ENCODE peak calls at places on chromosome 19, in nine cellular contexts. L is tibial artery, Z is nephron progenitor cell, U is neural progenitor cell, D is coronary artery, H is Caco-2, W is AG09309, Y is RWPE2, A is fibroblast of mammary gland. B is an unnamed sample.

GRCh38 chr19:6424190-6424938 is at the start of gene KHSRP:
- DNase-seq in A (no peak), H (peak; percentile 36), U (peak; percentile 67), Z (peak; percentile 44), D (no peak), W (no peak), Y (no peak), L (no peak), B (no peak)

GRCh38 chr19:44807652-44808462 is 1.0 kb upstream of the BCAM start:
- DNase-seq in W (no peak), U (peak; percentile 87), H (peak; percentile 98), Z (peak; percentile 74), A (peak; percentile 43), Y (peak; percentile 82), L (no peak), D (no peak), B (peak; percentile 50)

GRCh38 chr19:38433268-38433733 is at the start of gene RYR1:
- DNase-seq in Y (no peak), U (peak; percentile 95), Z (peak; percentile 88), D (no peak), A (peak; percentile 9), L (peak; percentile 71), W (no peak), H (peak; percentile 27), B (peak; percentile 11)

GRCh38 chr19:34479396-34479795 is 2.2 kb upstream of the WTIP start:
- DNase-seq in Y (no peak), Z (no peak), L (no peak), D (no peak), W (no peak), U (no peak), A (no peak), H (no peak), B (no peak)

GRCh38 chr19:55703790-55704215 is 28.8 kb downstream of the EPN1 start:
- DNase-seq in W (no peak), Y (no peak), U (peak; percentile 15), H (peak; percentile 51), Z (no peak), A (peak; percentile 45), D (no peak), L (no peak), B (peak; percentile 12)

GRCh38 chr19:16375157-16375935 is 50.7 kb downstream of the KLF2 start:
- DNase-seq in Z (no peak), D (no peak), H (no peak), W (no peak), L (no peak), Y (no peak), A (no peak), U (no peak), B (no peak)

GRCh38 chr19:11931051-11931450 is 6.1 kb downstream of the ZNF700 start:
- DNase-seq in Y (no peak), H (no peak), D (no peak), L (no peak), A (no peak), Z (no peak), W (no peak), U (no peak), B (peak; percentile 14)

GRCh38 chr19:5246554-5247155 is 94.0 kb downstream of the PTPRS start:
- DNase-seq in U (no peak), L (no peak), H (no peak), Y (no peak), Z (no peak), D (no peak), W (no peak), A (no peak), B (no peak)

GRCh38 chr19:9205506-9206113 is 13.8 kb downstream of the OR7D4 start:
- DNase-seq in Z (peak; percentile 76), A (peak; percentile 62), U (peak; percentile 82), D (no peak), L (peak; percentile 63), Y (no peak), H (peak; percentile 68), W (peak; percentile 28), B (peak; percentile 61)

GRCh38 chr19:16631465-16631864 is 3.5 kb upstream of the MED26 start:
- DNase-seq in L (no peak), W (no peak), D (no peak), U (no peak), Z (no peak), Y (no peak), A (no peak), H (no peak), B (no peak)

GRCh38 chr19:48835734-48836088 is 580 bp downstream of the HSD17B14 start:
- DNase-seq in W (no peak), Y (peak; percentile 85), Z (peak; percentile 93), H (peak; percentile 97), L (peak; percentile 98), D (peak; percentile 93), U (peak; percentile 95), A (peak; percentile 84), B (peak; percentile 90)

GRCh38 chr19:9306443-9306842 is 3.2 kb downstream of the ZNF699 start:
- DNase-seq in H (no peak), D (no peak), W (peak; percentile 94), A (peak; percentile 84), Y (no peak), U (no peak), L (no peak), Z (no peak), B (peak; percentile 73)

GRCh38 chr19:15702590-15702930 is 25.3 kb upstream of the OR10H2 start:
- DNase-seq in L (peak; percentile 85), H (peak; percentile 35), U (no peak), Y (no peak), D (no peak), W (no peak), A (peak; percentile 38), Z (no peak), B (peak; percentile 57)

GRCh38 chr19:12365094-12365371 is 450 bp downstream of the ZNF442 start:
- DNase-seq in Z (no peak), W (no peak), Y (peak; percentile 59), D (peak; percentile 73), A (peak; percentile 11), H (no peak), L (peak; percentile 31), U (no peak), B (peak; percentile 18)

GRCh38 chr19:3028305-3029069 is 593 bp downstream of the TLE2 start:
- DNase-seq in Z (no peak), W (no peak), U (peak; percentile 24), L (no peak), A (no peak), Y (no peak), H (peak; percentile 57), D (no peak), B (no peak)

GRCh38 chr19:33022472-33023116 is 42.1 kb downstream of the RHPN2 start:
- DNase-seq in L (no peak), D (no peak), Y (no peak), U (peak; percentile 84), Z (peak; percentile 23), A (no peak), W (no peak), H (peak; percentile 39), B (no peak)
- TF ChIP-seq CTCF in L (no peak), D (no peak), Y (no peak), U (peak; percentile 70), Z (no peak), A (no peak), W (no peak), H (no peak), B (no peak)

DNA sequence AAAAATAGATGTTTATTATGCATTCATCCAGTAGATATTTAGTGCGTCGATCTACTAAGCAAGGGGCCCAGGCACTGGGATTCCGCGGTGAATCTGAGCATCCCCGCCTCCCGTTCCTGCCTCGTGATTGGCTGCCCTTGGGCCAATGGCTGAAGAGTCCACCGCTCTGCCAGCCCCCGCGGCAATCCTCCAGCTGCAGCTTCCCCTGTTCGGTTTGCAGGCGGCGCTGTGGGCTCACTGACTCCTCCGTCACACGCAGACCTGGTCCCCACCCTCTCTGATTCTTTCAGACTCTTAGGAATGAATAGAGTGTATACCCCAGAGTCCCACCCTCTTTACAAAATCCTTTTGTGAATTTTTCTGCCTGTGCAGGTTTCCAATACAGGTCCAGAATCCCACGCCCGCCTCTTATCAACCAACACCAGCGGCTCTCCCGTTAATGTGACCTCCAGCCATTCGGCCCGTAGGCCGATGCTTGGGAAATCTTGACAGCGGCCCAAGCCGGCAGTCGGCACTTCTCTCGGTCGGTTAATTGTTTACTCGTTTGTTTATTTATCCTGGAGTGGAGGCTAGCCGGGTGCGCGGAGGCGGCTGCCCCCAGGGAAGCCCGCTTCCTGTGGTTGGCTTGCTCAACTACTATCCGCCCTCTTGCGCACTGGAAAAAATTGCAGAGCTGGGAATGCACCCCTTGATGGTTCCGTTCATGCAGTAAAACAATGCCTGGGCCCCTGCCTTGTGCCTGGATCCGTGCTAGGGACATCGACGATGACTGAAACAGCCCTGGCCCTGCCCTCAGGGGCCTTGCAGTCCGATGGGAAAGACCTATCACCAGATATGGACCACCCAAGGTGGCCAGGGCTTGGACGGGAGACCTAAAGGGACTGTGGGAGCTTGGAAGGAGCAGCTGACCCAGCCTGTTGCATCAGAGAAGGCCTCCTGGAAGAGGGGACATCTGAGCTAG is 4.5 kb upstream of the ARHGAP35 start:
- DNase-seq in Y (peak; percentile 96), W (peak; percentile 84), U (peak; percentile 97), A (peak; percentile 95), L (peak; percentile 98), D (peak; percentile 97), H (peak; percentile 95), Z (peak; percentile 84), B (peak; percentile 96)
- TF ChIP-seq CTCF in Y (peak; percentile 95), W (peak; percentile 87), U (peak; percentile 76), A (peak; percentile 74), L (peak; percentile 66), D (peak; percentile 61), H (peak; percentile 75), Z (peak; percentile 37), B (peak; percentile 85)

DNA sequence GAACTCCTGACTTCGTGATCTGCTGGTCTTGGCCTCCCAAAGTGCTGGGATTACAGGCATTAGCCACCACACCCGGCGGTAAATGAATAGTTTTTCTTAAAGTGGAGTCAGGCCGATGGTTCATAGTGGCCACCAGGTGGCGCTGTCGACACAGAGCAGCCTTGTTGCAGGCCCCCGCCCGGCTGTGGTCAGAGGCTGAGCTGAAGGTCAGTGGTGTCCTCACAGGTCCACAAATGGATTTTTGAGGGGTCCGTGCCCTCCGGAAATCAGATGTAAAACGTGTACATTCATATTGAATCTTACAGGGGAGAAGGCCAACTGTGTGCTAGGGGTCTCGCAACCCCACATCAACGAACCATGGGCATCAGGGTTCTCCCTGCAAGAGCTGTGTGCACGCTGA is 13.4 kb upstream of the WDR18 start:
- DNase-seq in Y (no peak), H (peak; percentile 53), U (no peak), D (no peak), A (no peak), Z (no peak), W (no peak), L (no peak), B (peak; percentile 28)
- TF ChIP-seq CTCF in Y (peak; percentile 36), H (peak; percentile 89), U (peak; percentile 71), D (no peak), A (peak; percentile 44), Z (peak; percentile 45), W (peak; percentile 58), L (peak; percentile 29), B (peak; percentile 69)

DNA sequence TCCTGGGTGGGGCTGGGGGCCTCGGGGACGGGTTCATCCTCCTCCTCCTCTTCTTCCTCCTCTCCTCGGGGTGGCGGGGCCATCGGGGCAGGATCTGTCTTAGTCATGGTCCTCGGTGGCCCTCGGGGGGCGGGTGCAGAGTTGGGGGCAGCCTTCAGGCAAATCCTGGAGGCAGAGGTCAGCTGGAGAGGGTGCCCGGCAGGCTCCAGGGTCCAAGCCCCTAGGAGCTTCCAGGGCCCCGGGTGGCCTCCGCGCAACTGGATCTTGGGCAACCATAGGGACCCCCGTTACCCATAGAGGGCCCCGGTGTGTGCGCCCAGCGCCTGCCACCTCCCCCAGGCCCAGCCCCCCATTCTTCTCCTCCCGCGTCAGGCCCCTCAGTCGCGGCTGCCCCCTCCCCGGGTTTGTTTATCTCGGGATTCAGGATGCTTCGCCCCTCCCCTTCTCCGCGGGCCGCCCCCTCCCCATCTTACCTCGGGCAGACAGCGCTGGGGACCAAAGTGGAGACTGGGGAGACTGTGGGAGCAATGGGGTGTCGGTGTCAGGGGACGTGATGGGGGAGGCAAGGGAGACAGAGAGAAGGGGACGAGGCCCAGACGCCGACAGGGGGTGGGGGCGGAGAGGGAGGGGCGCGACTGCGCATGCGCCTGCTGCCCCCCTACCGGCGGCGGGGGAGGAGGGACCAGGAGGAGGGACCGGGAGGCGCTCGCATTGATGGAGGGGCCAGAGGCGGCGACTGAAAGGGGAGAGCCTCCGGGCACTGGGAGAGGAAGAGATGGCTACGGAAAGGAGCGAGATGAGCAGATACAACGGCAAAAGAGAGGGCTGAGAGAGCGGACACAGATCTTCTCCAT is at the start of gene CLIP3:
- DNase-seq in A (peak; percentile 51), Z (peak; percentile 85), W (no peak), H (no peak), D (no peak), Y (no peak), L (peak; percentile 62), U (peak; percentile 91), B (peak; percentile 60)
- TF ChIP-seq CTCF in A (no peak), Z (no peak), W (no peak), H (no peak), D (no peak), Y (no peak), L (peak; percentile 33), U (peak; percentile 7), B (no peak)

B was measured in fibroblast of villous mesenchyme.